ENCODE peak calls at places on chromosomes 7 and 10, in five cellular contexts. U, E, W, X and G are unnamed samples.

GRCh38 chr10:80460399-80461207 is 6.5 kb downstream of the TSPAN14 start:
- DNase-seq in U (peak), E (no peak), W (peak), X (no peak), G (peak)

GRCh38 chr7:79716329-79716728 is 262.9 kb upstream of the MAGI2 start:
- DNase-seq in U (no peak), E (no peak), W (no peak), X (no peak), G (no peak)

GRCh38 chr10:89591796-89592271 is 53.2 kb downstream of the PANK1 start:
- DNase-seq in U (no peak), E (no peak), W (peak), X (peak), G (peak)

GRCh38 chr10:102153093-102153620 is 968 bp downstream of the NOLC1 start:
- DNase-seq in U (no peak), E (no peak), W (peak), X (peak), G (peak)

GRCh38 chr10:93436577-93436976 is 45.6 kb downstream of the MYOF start:
- DNase-seq in U (no peak), E (no peak), W (peak), X (peak), G (peak)

GRCh38 chr7:70710011-70710480 is 421.9 kb upstream of the GALNT17 start:
- DNase-seq in U (no peak), E (no peak), W (peak), X (peak), G (peak)

GRCh38 chr10:35726850-35727249 is 84.8 kb upstream of the FZD8 start:
- DNase-seq in U (no peak), E (no peak), W (no peak), X (no peak), G (no peak)

GRCh38 chr7:158362912-158363905 is 224.4 kb downstream of the PTPRN2 start:
- DNase-seq in U (peak), E (peak), W (no peak), X (no peak), G (peak)

GRCh38 chr7:138663741-138664710 is 37.1 kb downstream of the SVOPL start:
- DNase-seq in U (peak), E (no peak), W (no peak), X (peak), G (peak)

GRCh38 chr7:139500770-139501138 is 17.3 kb upstream of the KLRG2 start:
- DNase-seq in U (no peak), E (no peak), W (no peak), X (no peak), G (no peak)

GRCh38 chr10:48983648-48984359 is 44.2 kb upstream of the LRRC18 start:
- DNase-seq in U (no peak), E (no peak), W (no peak), X (no peak), G (no peak)

GRCh38 chr10:80985105-80985504 is 447.4 kb downstream of the SH2D4B start:
- DNase-seq in U (no peak), E (no peak), W (no peak), X (no peak), G (no peak)

GRCh38 chr10:100970076-100970913 is 991 bp downstream of the SEMA4G start:
- DNase-seq in U (peak), E (no peak), W (no peak), X (no peak), G (peak)

GRCh38 chr7:14717711-14718304 is 184.7 kb downstream of the DGKB start:
- DNase-seq in U (no peak), E (no peak), W (peak), X (peak), G (no peak)

GRCh38 chr10:114172776-114173555 is 1.0 kb downstream of the CCDC186 start:
- DNase-seq in U (no peak), E (no peak), W (no peak), X (peak), G (peak)

GRCh38 chr7:42972703-42973500 is 40.7 kb downstream of the MRPL32 start:
- DNase-seq in U (no peak), E (no peak), W (peak), X (peak), G (no peak)

GRCh38 chr7:98230746-98231471 is 19.7 kb downstream of the BHLHA15 start:
- DNase-seq in U (no peak), E (no peak), W (no peak), X (no peak), G (no peak)

GRCh38 chr10:93160829-93161228 is 87.1 kb downstream of the CYP26A1 start:
- DNase-seq in U (no peak), E (no peak), W (peak), X (peak), G (peak)

GRCh38 chr10:4488924-4489323 is 337.1 kb upstream of the AKR1E2 start:
- DNase-seq in U (no peak), E (no peak), W (peak), X (no peak), G (no peak)

GRCh38 chr10:37854606-37855005 is 2.8 kb downstream of the ZNF248 start:
- DNase-seq in U (no peak), E (no peak), W (no peak), X (no peak), G (no peak)

GRCh38 chr7:130372813-130373212 is 7.5 kb upstream of the CPA1 start:
- DNase-seq in U (no peak), E (no peak), W (no peak), X (no peak), G (no peak)

GRCh38 chr10:124587811-124588211 is 126.2 kb downstream of the LHPP start:
- DNase-seq in U (no peak), E (no peak), W (no peak), X (no peak), G (no peak)

GRCh38 chr10:69567920-69568319 is 5.3 kb downstream of the NEUROG3 start:
- DNase-seq in U (peak), E (peak), W (peak), X (peak), G (peak)

GRCh38 chr10:95133997-95134396 is 60.0 kb upstream of the ACSM6 start:
- DNase-seq in U (no peak), E (no peak), W (no peak), X (no peak), G (no peak)

GRCh38 chr7:121195859-121196588 is 132.8 kb upstream of the WNT16 start:
- DNase-seq in U (no peak), E (no peak), W (peak), X (no peak), G (peak)

GRCh38 chr10:4470231-4470840 is 355.7 kb upstream of the AKR1E2 start:
- DNase-seq in U (no peak), E (no peak), W (peak), X (peak), G (peak)

GRCh38 chr7:140966561-140967234 is 42.0 kb upstream of the BRAF start:
- DNase-seq in U (no peak), E (no peak), W (no peak), X (no peak), G (no peak)

DNA sequence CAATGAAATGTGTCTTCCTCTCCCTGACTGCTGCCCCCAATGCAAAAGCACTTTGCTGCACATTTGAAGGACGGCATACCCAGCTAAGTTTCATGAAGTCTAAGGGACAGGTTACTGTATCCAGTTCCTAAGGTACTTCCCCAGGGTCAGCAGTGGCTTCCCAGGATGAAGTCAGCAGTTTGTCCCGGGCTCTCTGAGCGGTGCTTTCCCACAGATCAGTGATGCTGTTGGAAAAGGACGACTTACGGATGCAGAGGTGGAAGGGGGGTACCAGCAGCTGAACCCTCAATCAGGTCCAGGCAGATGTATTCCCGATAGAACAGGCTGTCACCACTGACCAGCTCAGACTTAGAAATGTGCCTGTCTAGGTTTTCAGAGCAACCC is 303.5 kb downstream of the PRPF18 start:
- DNase-seq in U (no peak), E (no peak), W (peak), X (peak), G (no peak)
- H2AFZ ChIP-seq in U (no peak), E (peak), W (peak), X (no peak), G (no peak)

GRCh38 chr10:66860376-66860945 is 65.4 kb upstream of the LRRTM3 start:
- DNase-seq in U (no peak), E (no peak), W (no peak), X (no peak), G (no peak)
- H2AK5ac ChIP-seq in U (no peak), E (no peak), W (no peak), X (no peak), G (no peak)

GRCh38 chr10:110916554-110917346 is 2.2 kb downstream of the BBIP1 start:
- DNase-seq in U (no peak), E (no peak), W (peak), X (peak), G (peak)

GRCh38 chr10:110918269-110918632 is 729 bp downstream of the BBIP1 start:
- DNase-seq in U (peak), E (no peak), W (peak), X (peak), G (peak)

GRCh38 chr10:110919349-110919931 is at the start of gene SHOC2:
- DNase-seq in U (peak), E (no peak), W (no peak), X (no peak), G (peak)

GRCh38 chr10:110919971-110920881 is 822 bp downstream of the SHOC2 start:
- DNase-seq in U (peak), E (peak), W (peak), X (peak), G (peak)

GRCh38 chr10:110918633-110919348 is at the start of gene BBIP1:
- DNase-seq in U (no peak), E (peak), W (peak), X (peak), G (peak)
- H2AFZ ChIP-seq in U (peak), E (peak), W (peak), X (peak), G (peak)

GRCh38 chr10:5711637-5712036 is 27.0 kb downstream of the TASOR2 start:
- DNase-seq in U (no peak), E (no peak), W (no peak), X (no peak), G (no peak)
- H2AK5ac ChIP-seq in U (no peak), E (no peak), W (no peak), X (no peak), G (no peak)

GRCh38 chr7:93047514-93048099 is 70.2 kb downstream of the SAMD9 start:
- DNase-seq in U (no peak), E (no peak), W (no peak), X (no peak), G (no peak)

GRCh38 chr7:93040355-93040754 is 77.4 kb downstream of the SAMD9 start:
- DNase-seq in U (no peak), E (no peak), W (no peak), X (no peak), G (no peak)

GRCh38 chr7:93046641-93047040 is 71.1 kb downstream of the SAMD9 start:
- DNase-seq in U (no peak), E (no peak), W (no peak), X (peak), G (no peak)

GRCh38 chr7:93043393-93043985 is 74.3 kb downstream of the SAMD9 start:
- DNase-seq in U (peak), E (peak), W (peak), X (peak), G (peak)

DNA sequence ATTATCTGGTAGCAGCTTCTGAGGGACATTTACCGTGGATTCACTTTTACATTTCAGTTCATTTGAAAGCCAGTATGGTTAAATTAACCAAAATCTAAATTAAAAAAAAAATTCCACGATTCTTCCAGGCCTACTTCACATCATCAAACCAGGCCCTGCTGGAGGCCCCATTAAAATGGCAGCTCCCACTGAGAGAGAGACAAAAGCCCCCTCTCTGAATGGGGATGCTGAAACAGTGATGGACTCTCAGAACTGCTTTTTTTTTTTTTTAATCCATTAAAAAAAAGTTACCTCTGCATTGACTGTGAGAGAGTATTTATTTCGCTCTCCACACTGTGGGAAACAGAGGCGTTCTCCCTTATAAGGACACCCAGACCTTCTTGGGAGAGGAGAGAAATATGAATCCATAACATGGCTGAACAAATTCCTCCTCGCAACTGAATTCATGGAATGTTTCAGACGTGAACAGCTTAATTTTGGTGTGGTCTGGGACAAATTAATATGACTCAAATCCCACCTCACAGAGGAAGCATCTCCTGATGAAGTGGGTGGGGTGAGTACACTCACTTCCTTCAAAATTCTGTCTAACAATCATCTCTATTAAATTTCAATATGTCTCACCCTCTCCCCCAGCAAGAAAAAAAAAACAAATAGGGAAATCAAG is 73.5 kb downstream of the SAMD9 start:
- DNase-seq in U (peak), E (peak), W (peak), X (no peak), G (no peak)
- H2AFZ ChIP-seq in U (no peak), E (peak), W (no peak), X (no peak), G (no peak)

GRCh38 chr10:71135276-71135675 is 77.1 kb upstream of the UNC5B start:
- DNase-seq in U (peak), E (no peak), W (no peak), X (no peak), G (no peak)

GRCh38 chr10:71134732-71135211 is 77.6 kb upstream of the UNC5B start:
- DNase-seq in U (peak), E (no peak), W (no peak), X (no peak), G (no peak)

GRCh38 chr10:71137701-71138100 is 74.7 kb upstream of the UNC5B start:
- DNase-seq in U (peak), E (no peak), W (no peak), X (no peak), G (no peak)

GRCh38 chr10:71138126-71138860 is 74.1 kb upstream of the UNC5B start:
- DNase-seq in U (peak), E (no peak), W (no peak), X (no peak), G (no peak)

GRCh38 chr10:71136036-71136690 is 76.2 kb upstream of the UNC5B start:
- DNase-seq in U (peak), E (no peak), W (no peak), X (no peak), G (no peak)
- H2AK5ac ChIP-seq in U (no peak), E (peak), W (no peak), X (no peak), G (no peak)

GRCh38 chr7:92834661-92835139 is 1.7 kb downstream of the CDK6 start:
- DNase-seq in U (peak), E (peak), W (no peak), X (peak), G (no peak)
- H2AFZ ChIP-seq in U (no peak), E (peak), W (peak), X (peak), G (no peak)

DNA sequence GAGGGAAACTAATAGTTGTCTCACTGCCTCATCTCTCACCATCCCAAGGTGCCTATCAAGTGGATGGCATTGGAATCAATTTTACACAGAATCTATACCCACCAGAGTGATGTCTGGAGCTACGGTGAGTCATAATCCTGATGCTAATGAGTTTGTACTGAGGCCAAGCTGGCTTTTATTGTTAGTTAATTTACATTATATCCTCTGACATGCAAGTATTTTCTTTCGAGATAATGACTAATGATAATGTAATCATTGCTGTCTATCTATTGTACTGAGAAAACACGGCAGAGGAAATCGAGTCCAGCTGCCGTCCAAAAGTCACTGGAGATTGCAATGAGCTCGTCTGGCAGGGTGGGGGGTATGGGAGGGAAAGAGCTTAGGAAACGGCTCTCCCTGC is 172.4 kb upstream of the LANCL2 start:
- DNase-seq in U (peak), E (no peak), W (peak), X (peak), G (no peak)
- H2AK5ac ChIP-seq in U (no peak), E (no peak), W (peak), X (no peak), G (no peak)